ENCODE peak calls at places on chromosomes 7 and 10, in five cellular contexts. J is cardiac muscle cell; D is Panc1; W is PC-3; H is CD8-positive, alpha-beta T cell. X is an unnamed sample.

GRCh38 chr10:5811387-5811821 is 1.8 kb downstream of the GDI2 start:
- DNase-seq in J (peak; percentile 52), D (no peak), W (peak; percentile 40), H (no peak), X (no peak)

GRCh38 chr10:114855776-114856543 is 34.4 kb downstream of the FHIP2A start:
- DNase-seq in J (peak; percentile 20), D (no peak), W (peak; percentile 16), H (no peak), X (no peak)

GRCh38 chr7:151008511-151009323 is 15.6 kb downstream of the ATG9B start:
- DNase-seq in J (peak; percentile 76), D (no peak), W (no peak), H (peak; percentile 83), X (peak; percentile 54)

GRCh38 chr10:48286356-48286755 is 11.9 kb upstream of the FRMPD2 start:
- DNase-seq in J (no peak), D (no peak), W (no peak), H (no peak), X (no peak)

GRCh38 chr7:48147078-48147591 is 24.1 kb upstream of the ABCA13 start:
- DNase-seq in J (no peak), D (no peak), W (peak; percentile 52), H (no peak), X (no peak)

GRCh38 chr7:45696476-45696875 is 122.3 kb downstream of the ADCY1 start:
- DNase-seq in J (no peak), D (no peak), W (no peak), H (no peak), X (no peak)

GRCh38 chr7:83588602-83589240 is 60.2 kb downstream of the SEMA3E start:
- DNase-seq in J (no peak), D (peak; percentile 38), W (peak; percentile 58), H (no peak), X (no peak)

GRCh38 chr7:82284936-82285519 is 158.5 kb downstream of the CACNA2D1 start:
- DNase-seq in J (no peak), D (no peak), W (no peak), H (no peak), X (no peak)

GRCh38 chr7:78768859-78769258 is 684.6 kb downstream of the MAGI2 start:
- DNase-seq in J (no peak), D (no peak), W (no peak), H (no peak), X (no peak)

GRCh38 chr10:124498071-124498470 is 36.4 kb downstream of the LHPP start:
- DNase-seq in J (no peak), D (no peak), W (no peak), H (no peak), X (no peak)

GRCh38 chr10:51602326-51602725 is 97.1 kb downstream of the CSTF2T start:
- DNase-seq in J (peak; percentile 22), D (no peak), W (no peak), H (no peak), X (no peak)

GRCh38 chr7:44608916-44609648 is 2.7 kb downstream of the OGDH start:
- DNase-seq in J (peak; percentile 33), D (no peak), W (peak; percentile 16), H (peak; percentile 34), X (no peak)

GRCh38 chr7:2934984-2935740 is 91.1 kb upstream of the GNA12 start:
- DNase-seq in J (no peak), D (no peak), W (no peak), H (no peak), X (no peak)

GRCh38 chr7:33874943-33875342 is 30.4 kb upstream of the BMPER start:
- DNase-seq in J (peak; percentile 93), D (no peak), W (peak; percentile 31), H (no peak), X (no peak)

GRCh38 chr7:131057015-131057518 is 270.6 kb upstream of the MKLN1 start:
- DNase-seq in J (peak; percentile 94), D (no peak), W (no peak), H (no peak), X (no peak)

GRCh38 chr7:156480671-156481070 is 159.9 kb upstream of the RNF32 start:
- DNase-seq in J (no peak), D (no peak), W (no peak), H (no peak), X (no peak)

GRCh38 chr7:122143376-122143750 is 686 bp downstream of the AASS start:
- DNase-seq in J (peak; percentile 38), D (no peak), W (no peak), H (peak; percentile 7), X (no peak)

GRCh38 chr10:71319042-71319799 is at the start of gene SLC29A3:
- DNase-seq in J (peak; percentile 89), D (no peak), W (peak; percentile 79), H (peak; percentile 77), X (peak; percentile 89)

GRCh38 chr10:87674963-87675362 is 15.3 kb downstream of the PAPSS2 start:
- DNase-seq in J (peak; percentile 68), D (no peak), W (no peak), H (no peak), X (no peak)

GRCh38 chr7:4690953-4691856 is 9.1 kb downstream of the FOXK1 start:
- DNase-seq in J (no peak), D (no peak), W (no peak), H (no peak), X (no peak)

GRCh38 chr7:111486472-111487142 is 75.7 kb downstream of the IMMP2L start:
- DNase-seq in J (peak; percentile 77), D (peak; percentile 55), W (peak; percentile 74), H (no peak), X (no peak)

GRCh38 chr10:132983250-132984007 is 41.1 kb upstream of the CFAP46 start:
- DNase-seq in J (no peak), D (no peak), W (no peak), H (no peak), X (no peak)

GRCh38 chr7:22394739-22395138 is 37.8 kb upstream of the RAPGEF5 start:
- DNase-seq in J (no peak), D (no peak), W (no peak), H (no peak), X (no peak)

GRCh38 chr7:7738177-7738576 is 19.8 kb upstream of the RPA3 start:
- DNase-seq in J (no peak), D (no peak), W (peak; percentile 37), H (no peak), X (no peak)

GRCh38 chr10:71780161-71780560 is 6.8 kb upstream of the VSIR start:
- DNase-seq in J (no peak), D (no peak), W (no peak), H (no peak), X (no peak)

GRCh38 chr10:3472705-3473078 is 300.1 kb upstream of the PITRM1 start:
- DNase-seq in J (peak; percentile 61), D (no peak), W (peak; percentile 17), H (no peak), X (no peak)

GRCh38 chr7:24722386-24723177 is 34.7 kb downstream of the GSDME start:
- DNase-seq in J (peak; percentile 72), D (no peak), W (peak; percentile 54), H (no peak), X (no peak)

GRCh38 chr7:13945670-13946069 is 43.8 kb downstream of the ETV1 start:
- DNase-seq in J (peak; percentile 42), D (no peak), W (no peak), H (no peak), X (no peak)

GRCh38 chr10:98879486-98879885 is 356.2 kb downstream of the HPSE2 start:
- DNase-seq in J (no peak), D (no peak), W (no peak), H (no peak), X (no peak)

GRCh38 chr7:100210803-100211202 is 8.9 kb upstream of the PVRIG start:
- DNase-seq in J (no peak), D (no peak), W (no peak), H (no peak), X (no peak)
- H3K4me3 ChIP-seq in J (no peak overlapping the region), D (no peak overlapping the region), W (no peak overlapping the region), H (no peak overlapping the region), X (no peak overlapping the region)

GRCh38 chr7:133582766-133583523 is 330.1 kb downstream of the EXOC4 start:
- DNase-seq in J (peak; percentile 87), D (no peak), W (no peak), H (no peak), X (no peak)

GRCh38 chr7:133586253-133586652 is 333.4 kb downstream of the EXOC4 start:
- DNase-seq in J (no peak), D (no peak), W (no peak), H (no peak), X (no peak)

GRCh38 chr7:133585003-133585668 is 332.3 kb downstream of the EXOC4 start:
- DNase-seq in J (no peak), D (no peak), W (no peak), H (no peak), X (no peak)

GRCh38 chr7:133583545-133584171 is 330.8 kb downstream of the EXOC4 start:
- DNase-seq in J (no peak), D (no peak), W (no peak), H (no peak), X (no peak)
- H3K27ac ChIP-seq in J (no peak overlapping the region), D (no peak overlapping the region), W (no peak overlapping the region), H (no peak overlapping the region), X (no peak overlapping the region)

GRCh38 chr10:28685717-28686116 is 8.4 kb downstream of the BAMBI start:
- DNase-seq in J (no peak), D (no peak), W (no peak), H (no peak), X (no peak)

GRCh38 chr10:28684986-28685580 is 7.8 kb downstream of the BAMBI start:
- DNase-seq in J (no peak), D (no peak), W (peak; percentile 67), H (no peak), X (no peak)

GRCh38 chr10:28687683-28688001 is 10.3 kb downstream of the BAMBI start:
- DNase-seq in J (no peak), D (no peak), W (no peak), H (no peak), X (no peak)

GRCh38 chr10:28684157-28684985 is 7.0 kb downstream of the BAMBI start:
- DNase-seq in J (no peak), D (no peak), W (no peak), H (no peak), X (no peak)

DNA sequence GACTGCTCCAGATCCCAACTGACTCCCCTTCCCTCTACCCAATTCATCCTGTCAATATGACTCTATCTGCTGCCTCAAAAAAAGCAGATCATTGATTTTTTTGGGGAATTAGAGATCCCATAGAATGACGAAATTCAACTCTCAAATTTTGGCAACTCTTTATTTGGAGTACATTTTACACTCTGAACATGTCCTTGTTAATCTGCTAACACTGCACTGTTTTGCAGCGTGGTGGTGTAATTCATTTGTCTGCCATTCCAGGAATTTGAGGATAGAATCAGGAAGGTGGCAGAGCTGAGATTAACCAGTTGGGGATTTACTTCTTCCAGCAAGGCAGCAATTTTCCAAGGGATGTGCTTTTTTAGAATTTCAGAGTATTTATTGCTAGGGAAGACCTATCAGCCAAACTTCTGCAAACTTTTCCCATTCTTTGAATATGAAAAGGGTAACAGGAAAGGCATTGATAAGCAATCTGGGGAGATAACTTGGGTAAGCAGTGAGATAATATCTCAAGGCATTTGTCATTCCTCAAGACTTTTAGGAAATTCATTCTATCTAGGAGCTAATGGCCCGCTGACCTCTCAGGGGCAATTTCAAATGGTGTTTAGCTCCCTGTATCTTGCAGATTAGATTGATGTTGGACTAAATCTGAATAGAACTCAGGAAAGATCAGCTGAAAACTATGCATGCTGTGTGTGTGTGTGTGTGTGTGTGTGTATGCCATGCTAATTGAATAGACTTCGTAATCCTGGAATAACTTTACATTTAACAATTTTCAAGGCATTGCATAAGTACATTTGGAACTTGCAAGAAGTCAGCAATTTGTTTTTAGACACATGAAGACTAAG is 9.7 kb downstream of the BAMBI start:
- DNase-seq in J (peak; percentile 57), D (no peak), W (no peak), H (no peak), X (no peak)
- TF ChIP-seq CTCF in J (no peak), D (no peak), W (no peak), H (no peak), X (no peak)

GRCh38 chr7:80078159-80078731 is 56.4 kb upstream of the GNAI1 start:
- DNase-seq in J (peak; percentile 46), D (no peak), W (peak; percentile 61), H (no peak), X (no peak)
- H3K4me3 ChIP-seq in J (no peak overlapping the region), D (peak overlapping the region; percentile 19), W (peak overlapping the region; percentile 55), H (peak overlapping the region; percentile 1), X (no peak overlapping the region)

X was measured in pancreas.